ENCODE peak calls at places on chromosomes 13 and 19, in four cellular contexts. X is IMR-90, K is A172, H is astrocyte of the hippocampus. V is an unnamed sample.

GRCh38 chr13:27997904-27998522 is 9.5 kb upstream of the URAD start:
- DNase-seq in H (peak; percentile 34), X (peak; percentile 28), K (peak; percentile 11), V (peak; percentile 24)

GRCh38 chr13:96898212-96898611 is 96.1 kb downstream of the OXGR1 start:
- DNase-seq in H (peak; percentile 49), X (no peak), K (no peak), V (no peak)

GRCh38 chr19:6677924-6678689 is 8.1 kb upstream of the TNFSF14 start:
- DNase-seq in K (no peak), X (no peak), H (no peak), V (no peak)

GRCh38 chr19:31319465-31319864 is 29.8 kb downstream of the TSHZ3 start:
- DNase-seq in K (no peak), H (no peak), X (no peak), V (no peak)

GRCh38 chr19:20858861-20859260 is 64.2 kb upstream of the ZNF85 start:
- DNase-seq in H (no peak), X (no peak), K (no peak), V (no peak)

GRCh38 chr19:1411255-1412191 is 4.1 kb downstream of the DAZAP1 start:
- DNase-seq in K (peak; percentile 82), H (peak; percentile 71), X (peak; percentile 54), V (no peak)

GRCh38 chr13:73368608-73369007 is 309.8 kb downstream of the KLF5 start:
- DNase-seq in H (no peak), X (no peak), K (no peak), V (no peak)

GRCh38 chr13:77503398-77503797 is 32.1 kb upstream of the SCEL start:
- DNase-seq in H (no peak), X (no peak), K (no peak), V (no peak)

GRCh38 chr13:101712026-101712348 is 259.5 kb downstream of the ITGBL1 start:
- DNase-seq in X (no peak), K (no peak), H (no peak), V (no peak)

GRCh38 chr13:20383058-20383457 is 142.6 kb downstream of the CRYL1 start:
- DNase-seq in X (no peak), H (peak; percentile 35), K (no peak), V (no peak)

GRCh38 chr13:75385708-75386083 is 96.3 kb downstream of the TBC1D4 start:
- DNase-seq in X (no peak), K (no peak), H (no peak), V (no peak)

GRCh38 chr13:37414667-37415066 is 183.9 kb downstream of the POSTN start:
- DNase-seq in H (no peak), X (no peak), K (no peak), V (no peak)

GRCh38 chr19:6851359-6851758 is 36.0 kb upstream of the ADGRE1 start:
- DNase-seq in H (no peak), K (no peak), X (no peak), V (no peak)

GRCh38 chr19:12293771-12294307 is 844 bp downstream of the ZNF44 start:
- DNase-seq in X (peak; percentile 46), H (peak; percentile 78), K (peak; percentile 63), V (peak; percentile 74)

GRCh38 chr19:39568604-39569003 is 28.6 kb upstream of the EID2 start:
- DNase-seq in X (no peak), H (peak; percentile 57), K (peak; percentile 75), V (peak; percentile 3)

GRCh38 chr19:28341810-28342350 is 871.1 kb downstream of the UQCRFS1 start:
- DNase-seq in K (no peak), X (no peak), H (no peak), V (no peak)

GRCh38 chr13:41544824-41545707 is 87.7 kb downstream of the RGCC start:
- DNase-seq in K (peak; percentile 62), H (peak; percentile 80), X (peak; percentile 28), V (no peak)

GRCh38 chr13:41231025-41231677 is 32.2 kb downstream of the MTRF1 start:
- DNase-seq in X (no peak), H (no peak), K (no peak), V (no peak)

GRCh38 chr13:93318538-93318937 is 91.9 kb downstream of the GPC6 start:
- DNase-seq in K (no peak), H (peak; percentile 27), X (peak; percentile 35), V (no peak)

GRCh38 chr13:95601906-95602305 is 42.6 kb downstream of the DZIP1 start:
- DNase-seq in K (no peak), X (no peak), H (no peak), V (no peak)

GRCh38 chr13:112254061-112254818 is 121.9 kb upstream of the SPACA7 start:
- DNase-seq in X (no peak), H (no peak), K (no peak), V (no peak)

GRCh38 chr13:30618186-30618937 is 642 bp downstream of the USPL1 start:
- DNase-seq in K (peak; percentile 2), H (peak; percentile 31), X (no peak), V (peak; percentile 23)

GRCh38 chr19:50384685-50385535 is 763 bp downstream of the POLD1 start:
- DNase-seq in K (peak; percentile 35), X (peak; percentile 16), H (peak; percentile 29), V (no peak)